ENCODE peak calls at places on chromosomes 4 and X, in four cellular contexts. V, L, T and F are unnamed samples. For H3K36me3, the result is how much of the 10 kb centered on the place peaks cover.

GRCh38 chr4:139300431-139301142 is 718 bp upstream of the NAA15 start:
- DNase-seq in V (peak), L (peak), T (no peak), F (no peak)

GRCh38 chr4:63965875-63966274 is 443.4 kb downstream of the TECRL start:
- DNase-seq in V (no peak), L (no peak), T (no peak), F (no peak)

GRCh38 chrX:6661731-6662130 is 126.8 kb upstream of the VCX3A start:
- DNase-seq in V (no peak), L (no peak), T (no peak), F (no peak)

GRCh38 chr4:102345795-102346100 is 466 bp upstream of the SLC39A8 start:
- DNase-seq in V (peak), L (no peak), T (no peak), F (no peak)

GRCh38 chrX:48508400-48509244 is at the start of gene PORCN:
- DNase-seq in V (peak), L (peak), T (peak), F (peak)

GRCh38 chrX:45036161-45036560 is 163.2 kb downstream of the KDM6A start:
- DNase-seq in V (no peak), L (no peak), T (no peak), F (no peak)

GRCh38 chr4:94917146-94917545 is 159.4 kb downstream of the BMPR1B start:
- DNase-seq in V (no peak), L (no peak), T (no peak), F (no peak)

GRCh38 chr4:40003986-40004385 is 26.3 kb upstream of the PDS5A start:
- DNase-seq in V (no peak), L (peak), T (no peak), F (no peak)

GRCh38 chrX:13287816-13288215 is 32.0 kb downstream of the ATXN3L start:
- DNase-seq in V (no peak), L (peak), T (no peak), F (no peak)

GRCh38 chr4:162016991-162017390 is 146.8 kb downstream of the FSTL5 start:
- DNase-seq in V (no peak), L (no peak), T (no peak), F (no peak)

GRCh38 chr4:95267081-95267480 is 281.7 kb downstream of the UNC5C start:
- DNase-seq in V (no peak), L (peak), T (no peak), F (no peak)

DNA sequence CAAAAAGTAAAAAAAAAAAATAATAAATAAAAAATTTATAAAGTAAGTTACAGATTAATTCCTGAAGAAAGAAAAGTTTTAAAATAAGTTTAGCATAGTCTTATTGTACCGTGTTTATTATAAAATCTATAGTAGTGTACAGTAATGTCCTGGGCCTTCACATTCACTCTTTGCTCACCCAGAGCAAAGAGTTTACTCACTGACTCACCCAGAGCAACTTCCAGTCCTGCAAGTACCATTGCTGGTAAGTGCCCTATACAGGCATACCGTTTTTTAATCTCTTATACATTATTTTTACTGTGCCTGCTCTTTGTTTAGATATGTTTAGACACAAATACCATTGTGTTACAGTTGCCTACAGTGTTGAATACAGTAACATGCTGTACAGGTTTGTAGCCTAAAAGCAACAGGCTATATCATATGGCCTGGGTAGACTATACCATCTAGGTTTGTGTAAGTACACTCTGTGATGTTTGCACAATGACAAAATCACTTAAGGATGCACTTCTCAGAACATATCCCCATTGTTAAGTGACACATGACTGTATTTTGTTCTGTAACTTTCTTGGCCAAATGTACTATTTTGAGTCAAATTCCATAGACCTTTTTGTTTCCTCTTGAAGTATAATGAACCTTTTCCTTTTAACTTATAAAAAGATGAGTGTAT is 199.0 kb upstream of the NUDT6 start:
- DNase-seq in V (no peak), L (peak), T (no peak), F (no peak)
- H3K4me3 ChIP-seq in V (no peak), L (no peak), T (no peak), F (no peak)

GRCh38 chrX:41184312-41184711 is 99.1 kb downstream of the USP9X start:
- DNase-seq in V (no peak), L (no peak), T (no peak), F (no peak)

GRCh38 chrX:41177297-41177696 is 92.1 kb downstream of the USP9X start:
- DNase-seq in V (no peak), L (no peak), T (no peak), F (no peak)

GRCh38 chrX:41176263-41176662 is 91.0 kb downstream of the USP9X start:
- DNase-seq in V (no peak), L (no peak), T (no peak), F (no peak)

GRCh38 chrX:41178201-41178600 is 93.0 kb downstream of the USP9X start:
- DNase-seq in V (no peak), L (no peak), T (no peak), F (no peak)

GRCh38 chrX:41180194-41180902 is 95.1 kb downstream of the USP9X start:
- DNase-seq in V (peak), L (peak), T (peak), F (peak)
- H3K36me3 ChIP-seq in V (under half), L (under half), T (under half), F (under half)

GRCh38 chrX:40006025-40007017 is 91.4 kb downstream of the BCOR start:
- DNase-seq in V (peak), L (no peak), T (peak), F (peak)
- H3K4me3 ChIP-seq in V (no peak), L (no peak), T (no peak), F (peak)

GRCh38 chr4:25856756-25857155 is 6.0 kb downstream of the SEL1L3 start:
- DNase-seq in V (no peak), L (no peak), T (no peak), F (no peak)
- H3K36me3 ChIP-seq in V (under half), L (under half), T (under half), F (under half)

DNA sequence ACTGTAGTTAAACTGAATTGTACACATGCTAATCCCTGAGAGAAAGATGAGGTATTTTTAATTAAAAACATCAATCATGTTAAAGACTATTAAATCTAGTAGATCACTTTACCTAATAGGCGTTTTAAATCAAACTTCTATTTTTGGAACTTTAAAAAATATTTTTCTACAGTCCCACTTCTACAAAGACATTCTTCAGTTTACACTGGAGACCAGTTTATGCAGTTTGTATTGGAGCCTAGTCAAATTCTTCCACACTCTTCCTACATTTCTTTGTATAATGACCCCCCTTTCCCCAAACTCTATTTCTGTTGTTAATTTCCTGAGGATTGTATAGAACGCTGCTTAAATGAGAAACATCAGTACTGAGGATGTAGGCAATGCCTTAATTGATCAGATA is 155.7 kb downstream of the SLC7A11 start:
- DNase-seq in V (no peak), L (no peak), T (no peak), F (no peak)
- H3K4me3 ChIP-seq in V (no peak), L (no peak), T (no peak), F (no peak)